ENCODE peak calls at places on chromosome 17, in ten cellular contexts. Z is Calu3; V is stimulated activated CD4-positive, alpha-beta T cell treated with anti-CD3 and anti-CD28 coated beads, Interleukin-2, amount 100 ng/mL, for 24 hours; J is activated T-helper 2 cell treated with anti-CD3 and anti-CD28 coated beads, Interferon-gamma antibody, Interleukin-2, Interleukin-4, amounts not matched to agents 10 μg/mL and 5 μg/mL and 100 μg/mL, durations not matched to agents 14 hours and 24 hours and 36 hours; I is mucosa of gallbladder; C is GM23248; D is endothelial cell; K is retina; S is activated naive CD4-positive, alpha-beta T cell treated with anti-CD3 and anti-CD28 coated beads, Interleukin-2, amount 10 ng/mL, durations not matched to agents 7 days and 5 days; W is AG10803. Q is an unnamed sample.

GRCh38 chr17:59707971-59708425 is 544 bp downstream of the VMP1 start:
- DNase-seq in I (no peak), J (no peak), Z (no peak), K (no peak), V (no peak), S (no peak), C (no peak), W (peak; percentile 29), D (no peak), Q (no peak)

GRCh38 chr17:42248351-42249179 is 27.6 kb downstream of the STAT5B start:
- DNase-seq in W (peak; percentile 88), Z (no peak), C (peak; percentile 94), J (peak; percentile 74), S (peak; percentile 86), V (peak; percentile 59), K (peak; percentile 32), I (peak; percentile 89), D (peak; percentile 50), Q (peak; percentile 69)

GRCh38 chr17:31275126-31275525 is 21.9 kb downstream of the OMG start:
- DNase-seq in V (no peak), S (no peak), J (no peak), Z (no peak), C (peak; percentile 22), K (no peak), D (no peak), W (no peak), I (no peak), Q (no peak)

GRCh38 chr17:77125432-77125901 is 15.3 kb upstream of the SEC14L1 start:
- DNase-seq in I (no peak), C (peak; percentile 87), S (no peak), Z (peak; percentile 72), V (no peak), K (no peak), J (no peak), D (no peak), W (peak; percentile 92), Q (peak; percentile 99)

GRCh38 chr17:69485901-69486643 is 71.6 kb downstream of the MAP2K6 start:
- DNase-seq in D (no peak), I (no peak), W (peak; percentile 6), Z (no peak), J (no peak), C (peak; percentile 8), V (no peak), S (no peak), K (no peak), Q (peak; percentile 50)

GRCh38 chr17:76046064-76046463 is 19.0 kb upstream of the EVPL start:
- DNase-seq in W (no peak), S (no peak), K (no peak), D (no peak), V (no peak), J (no peak), Z (no peak), I (no peak), C (no peak), Q (peak; percentile 23)

GRCh38 chr17:36901506-36901905 is 35.8 kb upstream of the LHX1 start:
- DNase-seq in C (peak; percentile 18), W (peak; percentile 35), K (peak; percentile 56), V (no peak), Z (peak; percentile 55), J (no peak), I (no peak), D (no peak), S (no peak), Q (peak; percentile 99)

GRCh38 chr17:3534881-3535252 is 22.7 kb downstream of the TRPV3 start:
- DNase-seq in J (no peak), D (no peak), I (no peak), V (no peak), C (peak; percentile 64), Z (no peak), W (peak; percentile 70), K (peak; percentile 40), S (no peak), Q (peak; percentile 34)

GRCh38 chr17:39668141-39668924 is at the start of gene PNMT:
- DNase-seq in I (peak; percentile 62), C (peak; percentile 79), Z (peak; percentile 100), J (peak; percentile 50), W (peak; percentile 32), V (peak; percentile 83), D (peak; percentile 80), S (peak; percentile 79), K (peak; percentile 82), Q (peak; percentile 53)

GRCh38 chr17:58577696-58578095 is 63.3 kb upstream of the MTMR4 start:
- DNase-seq in D (peak; percentile 48), I (peak; percentile 31), W (peak; percentile 56), C (peak; percentile 81), K (peak; percentile 40), Z (peak; percentile 51), V (peak; percentile 44), J (peak; percentile 21), S (peak; percentile 60), Q (peak; percentile 44)

GRCh38 chr17:82228278-82228841 is 482 bp upstream of the SLC16A3 start:
- DNase-seq in J (peak; percentile 73), W (no peak), V (peak; percentile 67), C (no peak), S (peak; percentile 84), I (no peak), K (peak; percentile 47), Z (no peak), D (peak; percentile 50), Q (no peak)

GRCh38 chr17:51759260-51759659 is 399.3 kb downstream of the CA10 start:
- DNase-seq in S (no peak), C (no peak), J (no peak), K (no peak), W (no peak), V (no peak), D (no peak), I (no peak), Z (no peak), Q (no peak)

GRCh38 chr17:43456661-43457361 is 27.0 kb upstream of the DHX8 start:
- DNase-seq in V (no peak), C (no peak), D (no peak), Z (peak; percentile 26), W (peak; percentile 61), J (no peak), K (peak; percentile 61), I (no peak), S (no peak), Q (peak; percentile 18)

GRCh38 chr17:65888649-65889048 is 303.3 kb downstream of the CEP112 start:
- DNase-seq in D (no peak), Z (no peak), J (no peak), S (no peak), K (no peak), V (no peak), W (peak; percentile 78), C (peak; percentile 52), I (no peak), Q (no peak)

GRCh38 chr17:81727324-81728031 is 15.4 kb downstream of the SLC25A10 start:
- DNase-seq in C (no peak), I (peak; percentile 65), K (no peak), Z (no peak), J (no peak), S (no peak), V (no peak), W (no peak), D (no peak), Q (no peak)

GRCh38 chr17:42759982-42760651 is 910 bp upstream of the RAMP2 start:
- DNase-seq in Z (no peak), J (no peak), C (no peak), D (no peak), K (no peak), V (no peak), I (no peak), W (no peak), S (no peak), Q (no peak)

GRCh38 chr17:77127735-77128361 is 12.9 kb upstream of the SEC14L1 start:
- DNase-seq in I (peak; percentile 70), K (no peak), D (no peak), C (no peak), Z (no peak), V (peak; percentile 58), W (no peak), J (peak; percentile 72), S (peak; percentile 86), Q (peak; percentile 49)

GRCh38 chr17:35189291-35189690 is 4.9 kb downstream of the SLC35G3 start:
- DNase-seq in I (no peak), Z (no peak), D (no peak), C (peak; percentile 49), S (no peak), J (no peak), K (no peak), W (peak; percentile 5), V (no peak), Q (no peak)

GRCh38 chr17:46772879-46773620 is 45.4 kb downstream of the WNT3 start:
- DNase-seq in I (no peak), W (no peak), S (no peak), K (no peak), D (no peak), V (no peak), Z (no peak), C (no peak), J (no peak), Q (no peak)

GRCh38 chr17:77254961-77255741 is 114.4 kb downstream of the SEC14L1 start:
- DNase-seq in S (no peak), I (peak; percentile 85), K (peak; percentile 46), C (peak; percentile 97), W (peak; percentile 91), J (no peak), Z (peak; percentile 96), V (no peak), D (no peak), Q (peak; percentile 100)

GRCh38 chr17:63489291-63489690 is 12.4 kb downstream of the ACE start:
- DNase-seq in K (no peak), J (no peak), D (no peak), I (no peak), W (no peak), Z (no peak), S (no peak), C (no peak), V (no peak), Q (no peak)

GRCh38 chr17:2792541-2793169 is 3.6 kb upstream of the RAP1GAP2 start:
- DNase-seq in Z (no peak), S (peak; percentile 49), V (peak; percentile 65), W (no peak), K (no peak), J (no peak), D (no peak), I (no peak), C (no peak), Q (no peak)

GRCh38 chr17:48610282-48611211 is at the start of gene HOXB7:
- DNase-seq in W (peak; percentile 64), D (peak; percentile 67), K (peak; percentile 77), I (peak; percentile 37), J (no peak), V (peak; percentile 80), S (peak; percentile 77), Z (peak; percentile 93), C (peak; percentile 88), Q (peak; percentile 70)

GRCh38 chr17:39194985-39195524 is 2.4 kb downstream of the CACNB1 start:
- DNase-seq in W (no peak), D (no peak), S (no peak), V (no peak), K (no peak), I (no peak), C (peak; percentile 34), Z (no peak), J (no peak), Q (no peak)

GRCh38 chr17:21711182-21711581 is 18.9 kb downstream of the KCNJ18 start:
- DNase-seq in Z (no peak), C (no peak), D (no peak), I (no peak), S (no peak), K (no peak), V (no peak), J (no peak), W (no peak), Q (no peak)

GRCh38 chr17:21001813-21002221 is 41.0 kb downstream of the USP22 start:
- DNase-seq in K (no peak), D (no peak), V (no peak), I (no peak), S (peak; percentile 34), C (peak; percentile 28), J (no peak), W (no peak), Z (no peak), Q (no peak)

GRCh38 chr17:76700627-76701470 is 9.9 kb downstream of the MXRA7 start:
- DNase-seq in C (peak; percentile 95), K (peak; percentile 74), S (no peak), D (no peak), W (peak; percentile 89), I (no peak), Z (no peak), J (no peak), V (no peak), Q (no peak)